ENCODE peak calls at places on chromosomes 2 and 18, in six cellular contexts. Z is activated CD8-positive, alpha-beta memory T cell treated with anti-CD3 and anti-CD28 coated beads for 48 hours; Q is mucosa of descending colon; C is GM13976; N is NCI-H82; I is A549. F is an unnamed sample.

GRCh38 chr2:138267902-138268254 is 233.7 kb upstream of the SPOPL start:
- DNase-seq in Z (no peak), Q (no peak), C (no peak), N (no peak), I (no peak), F (no peak)

GRCh38 chr2:161139098-161139987 is 20.9 kb upstream of the TANK start:
- DNase-seq in Z (no peak), Q (no peak), C (no peak), N (no peak), I (no peak), F (no peak)

GRCh38 chr2:223459328-223459939 is 142.7 kb downstream of the SCG2 start:
- DNase-seq in Z (no peak), Q (no peak), C (no peak), N (peak; percentile 64), I (peak; percentile 8), F (peak; percentile 50)

GRCh38 chr2:38159621-38160020 is 83.7 kb upstream of the CYP1B1 start:
- DNase-seq in Z (no peak), Q (no peak), C (no peak), N (no peak), I (no peak), F (no peak)

GRCh38 chr2:229330952-229331351 is 59.9 kb upstream of the PID1 start:
- DNase-seq in Z (no peak), Q (peak; percentile 14), C (no peak), N (no peak), I (no peak), F (no peak)

GRCh38 chr2:138028538-138028937 is 64.3 kb downstream of the HNMT start:
- DNase-seq in Z (no peak), Q (peak; percentile 3), C (no peak), N (no peak), I (no peak), F (no peak)

GRCh38 chr2:9392895-9393757 is 30.2 kb downstream of the ITGB1BP1 start:
- DNase-seq in Z (no peak), Q (no peak), C (no peak), N (no peak), I (no peak), F (no peak)

GRCh38 chr2:69013837-69014796 is 1.1 kb downstream of the ANTXR1 start:
- DNase-seq in Z (no peak), Q (no peak), C (peak; percentile 47), N (peak; percentile 52), I (no peak), F (no peak)

GRCh38 chr2:147365577-147365976 is 479.3 kb upstream of the ACVR2A start:
- DNase-seq in Z (no peak), Q (no peak), C (no peak), N (peak; percentile 51), I (no peak), F (no peak)

GRCh38 chr2:238771193-238771592 is 76.7 kb upstream of the TWIST2 start:
- DNase-seq in Z (no peak), Q (no peak), C (no peak), N (peak; percentile 70), I (no peak), F (no peak)

GRCh38 chr18:3411854-3412268 is 38.1 kb upstream of the TGIF1 start:
- DNase-seq in Z (no peak), Q (peak; percentile 46), C (no peak), N (no peak), I (peak; percentile 54), F (no peak)

GRCh38 chr2:81600088-81600487 is 1295.5 kb upstream of the LRRTM1 start:
- DNase-seq in Z (no peak), Q (no peak), C (no peak), N (no peak), I (no peak), F (no peak)

GRCh38 chr2:19362094-19362649 is 3.7 kb upstream of the OSR1 start:
- DNase-seq in Z (no peak), Q (peak; percentile 55), C (peak; percentile 55), N (no peak), I (no peak), F (no peak)

GRCh38 chr2:150619607-150620330 is 132.3 kb upstream of the RND3 start:
- DNase-seq in Z (no peak), Q (no peak), C (no peak), N (no peak), I (no peak), F (no peak)